ENCODE peak calls at places on chromosome 21, in five cellular contexts. D, T, W, J and R are unnamed samples.

GRCh38 chr21:37220981-37221664 is 46.0 kb downstream of the VPS26C start:
- DNase-seq in D (peak), T (peak), W (peak), J (peak), R (peak)

GRCh38 chr21:44331650-44332306 is 7.4 kb downstream of the CFAP410 start:
- DNase-seq in D (no peak), T (no peak), W (no peak), J (no peak), R (peak)

GRCh38 chr21:17114019-17114418 is 398.8 kb upstream of the CXADR start:
- DNase-seq in D (no peak), T (no peak), W (no peak), J (no peak), R (no peak)

GRCh38 chr21:38440746-38441145 is 57.5 kb downstream of the ERG start:
- DNase-seq in D (no peak), T (no peak), W (no peak), J (peak), R (no peak)

GRCh38 chr21:46153259-46154154 is 1.9 kb downstream of the FTCD start:
- DNase-seq in D (no peak), T (peak), W (no peak), J (no peak), R (peak)

GRCh38 chr21:37742115-37742514 is 174.1 kb downstream of the KCNJ6 start:
- DNase-seq in D (no peak), T (no peak), W (no peak), J (no peak), R (no peak)

GRCh38 chr21:41425588-41425953 is 468 bp upstream of the MX1 start:
- DNase-seq in D (no peak), T (no peak), W (no peak), J (no peak), R (no peak)

GRCh38 chr21:15352009-15352408 is 287.2 kb upstream of the NRIP1 start:
- DNase-seq in D (no peak), T (no peak), W (no peak), J (no peak), R (no peak)

GRCh38 chr21:45224189-45224938 is 63.3 kb downstream of the POFUT2 start:
- DNase-seq in D (no peak), T (no peak), W (no peak), J (no peak), R (no peak)

GRCh38 chr21:39175154-39175553 is 8.1 kb downstream of the PSMG1 start:
- DNase-seq in D (no peak), T (peak), W (no peak), J (no peak), R (peak)

GRCh38 chr21:24727803-24728425 is 879.4 kb downstream of the MRPL39 start:
- DNase-seq in D (no peak), T (no peak), W (no peak), J (no peak), R (peak)

GRCh38 chr21:17921579-17922530 is 102.7 kb upstream of the C21orf91 start:
- DNase-seq in D (peak), T (no peak), W (no peak), J (no peak), R (no peak)

GRCh38 chr21:35720065-35720810 is 340.1 kb downstream of the SETD4 start:
- DNase-seq in D (no peak), T (no peak), W (no peak), J (no peak), R (no peak)

GRCh38 chr21:34732388-34732821 is 63.6 kb downstream of the CLIC6 start:
- DNase-seq in D (no peak), T (no peak), W (no peak), J (no peak), R (no peak)

GRCh38 chr21:45550552-45551210 is 8.4 kb upstream of the SLC19A1 start:
- DNase-seq in D (no peak), T (no peak), W (no peak), J (peak), R (peak)

GRCh38 chr21:31293986-31294385 is 50.1 kb downstream of the TIAM1 start:
- DNase-seq in D (peak), T (no peak), W (no peak), J (no peak), R (peak)

GRCh38 chr21:20875741-20876140 is 122.5 kb upstream of the NCAM2 start:
- DNase-seq in D (no peak), T (no peak), W (no peak), J (no peak), R (peak)

GRCh38 chr21:41875086-41875485 is 4.1 kb downstream of the PRDM15 start:
- DNase-seq in D (no peak), T (no peak), W (no peak), J (no peak), R (no peak)